ENCODE peak calls at places on chromosomes 13 and 19, in four cellular contexts. K is colonic mucosa, A is RWPE2, H is endothelial cell. B is an unnamed sample.

GRCh38 chr13:49340161-49340560 is 92.4 kb downstream of the CDADC1 start:
- DNase-seq in H (no peak), A (no peak), K (no peak), B (no peak)

GRCh38 chr13:59823495-59823894 is 340.2 kb downstream of the DIAPH3 start:
- DNase-seq in K (no peak), H (no peak), A (no peak), B (peak)

GRCh38 chr19:29812080-29812880 is 489 bp downstream of the CCNE1 start:
- DNase-seq in A (no peak), H (peak), K (peak), B (no peak)

GRCh38 chr19:10120538-10121198 is 969 bp upstream of the EIF3G start:
- DNase-seq in K (no peak), H (no peak), A (no peak), B (peak)

GRCh38 chr13:24747248-24748151 is 16.5 kb upstream of the RNF17 start:
- DNase-seq in H (peak), A (no peak), K (no peak), B (no peak)

GRCh38 chr13:41547253-41548000 is 90.1 kb downstream of the RGCC start:
- DNase-seq in A (no peak), H (no peak), K (peak), B (no peak)

GRCh38 chr19:37353968-37354367 is 16.9 kb upstream of the ZNF527 start:
- DNase-seq in K (no peak), H (no peak), A (no peak), B (no peak)

GRCh38 chr13:46179576-46180368 is 2.2 kb downstream of the LCP1 start:
- DNase-seq in K (peak), A (no peak), H (no peak), B (no peak)

GRCh38 chr19:56119585-56119978 is 1.5 kb downstream of the ZNF787 start:
- DNase-seq in A (no peak), H (no peak), K (peak), B (peak)

GRCh38 chr19:5641171-5641570 is 18.3 kb downstream of the SAFB start:
- DNase-seq in K (no peak), H (no peak), A (no peak), B (no peak)

GRCh38 chr19:12783226-12783848 is 7.9 kb upstream of the JUNB start:
- DNase-seq in A (no peak), K (no peak), H (no peak), B (no peak)

GRCh38 chr19:18737337-18737953 is 53.7 kb downstream of the COMP start:
- DNase-seq in A (no peak), K (no peak), H (no peak), B (no peak)

GRCh38 chr19:28883241-28883693 is 329.7 kb downstream of the UQCRFS1 start:
- DNase-seq in K (no peak), A (no peak), H (no peak), B (no peak)

GRCh38 chr19:42440357-42441046 is 2.2 kb downstream of the CXCL17 start:
- DNase-seq in K (peak), H (peak), A (no peak), B (peak)

GRCh38 chr13:84192125-84192524 is 309.9 kb upstream of the SLITRK1 start:
- DNase-seq in K (no peak), H (no peak), A (no peak), B (peak)

GRCh38 chr19:15378529-15379082 is 981 bp downstream of the AKAP8 start:
- DNase-seq in A (no peak), K (peak), H (peak), B (peak)

DNA sequence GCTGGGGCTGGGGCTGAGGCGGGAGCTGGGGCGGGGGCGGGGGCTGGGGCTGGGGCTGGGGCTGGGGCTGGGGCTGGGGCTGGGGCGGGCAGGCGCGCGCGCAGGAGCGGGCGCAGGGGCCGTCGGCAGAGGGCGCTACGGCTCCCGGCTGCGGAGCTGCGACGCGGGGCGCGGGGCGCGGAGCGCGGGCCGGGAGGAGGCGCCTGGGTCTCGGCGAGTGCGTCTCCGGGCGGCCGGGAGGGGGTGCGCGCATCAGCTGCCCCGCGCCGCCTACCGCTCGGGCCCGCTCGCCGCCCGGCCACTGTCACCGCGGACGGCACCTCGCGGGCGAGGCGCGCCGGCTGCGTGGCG is 416 bp upstream of the MTUS2 start:
- DNase-seq in H (peak), A (no peak), K (peak), B (no peak)
- TF ChIP-seq CTCF in H (no peak), A (peak), K (no peak), B (peak)

GRCh38 chr19:33758541-33759013 is 38.1 kb upstream of the KCTD15 start:
- DNase-seq in H (no peak), K (no peak), A (no peak), B (peak)
- TF ChIP-seq CTCF in H (no peak), K (no peak), A (no peak), B (no peak)

DNA sequence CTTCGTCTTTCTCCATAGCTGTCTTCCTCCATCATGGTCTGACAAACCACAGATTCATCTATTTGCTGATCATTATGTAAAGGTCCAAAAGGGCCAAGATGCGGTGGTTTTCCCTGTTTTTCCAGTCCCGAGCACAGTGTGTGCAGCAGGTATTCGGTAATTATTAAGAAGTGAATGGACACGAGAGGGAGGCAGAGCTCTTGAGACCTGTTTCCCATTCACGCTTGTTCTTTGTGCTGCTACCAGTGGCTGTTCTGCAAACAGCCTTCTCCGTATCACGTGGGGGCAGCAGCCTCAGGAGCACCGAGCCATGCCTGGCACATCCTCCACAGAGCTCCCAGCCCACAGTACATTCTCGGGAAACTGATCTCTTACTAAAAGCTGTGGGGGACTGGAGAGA is 50.3 kb downstream of the CCDC70 start:
- DNase-seq in K (no peak), H (no peak), A (no peak), B (no peak)
- TF ChIP-seq CTCF in K (no peak), H (no peak), A (no peak), B (no peak)

GRCh38 chr13:43085545-43085944 is 62.2 kb downstream of the DNAJC15 start:
- DNase-seq in K (no peak), A (no peak), H (no peak), B (peak)
- TF ChIP-seq CTCF in K (peak), A (peak), H (peak), B (peak)

DNA sequence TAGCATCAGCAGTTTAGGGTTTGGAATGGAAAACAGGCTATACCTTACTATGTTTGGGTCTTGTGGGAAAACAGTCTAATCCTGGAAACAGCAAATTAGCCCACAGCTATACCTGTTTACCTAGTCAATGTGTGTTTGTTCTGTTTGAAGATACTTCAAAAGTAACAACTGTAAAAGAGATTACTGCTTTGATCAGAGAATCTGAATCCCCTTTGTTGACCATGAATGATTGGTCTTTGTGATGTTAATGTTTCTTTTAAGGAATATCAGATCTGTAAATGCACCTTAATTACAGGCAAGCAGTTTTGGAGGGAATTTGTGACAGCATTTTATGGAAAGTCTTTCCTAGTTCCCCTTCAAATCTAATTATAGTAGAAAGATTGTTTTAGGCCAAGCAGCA is 20.7 kb upstream of the KLF5 start:
- DNase-seq in H (no peak), A (no peak), K (no peak), B (no peak)
- TF ChIP-seq CTCF in H (no peak), A (no peak), K (no peak), B (no peak)

GRCh38 chr13:66208589-66208988 is 1021.5 kb downstream of the PCDH9 start:
- DNase-seq in K (no peak), H (no peak), A (no peak), B (no peak)

GRCh38 chr13:66200555-66200954 is 1029.6 kb downstream of the PCDH9 start:
- DNase-seq in K (no peak), H (no peak), A (no peak), B (no peak)

GRCh38 chr13:66207610-66208009 is 1022.5 kb downstream of the PCDH9 start:
- DNase-seq in A (no peak), H (no peak), K (no peak), B (no peak)

GRCh38 chr13:66210677-66211076 is 1019.5 kb downstream of the PCDH9 start:
- DNase-seq in A (no peak), H (no peak), K (no peak), B (peak)

DNA sequence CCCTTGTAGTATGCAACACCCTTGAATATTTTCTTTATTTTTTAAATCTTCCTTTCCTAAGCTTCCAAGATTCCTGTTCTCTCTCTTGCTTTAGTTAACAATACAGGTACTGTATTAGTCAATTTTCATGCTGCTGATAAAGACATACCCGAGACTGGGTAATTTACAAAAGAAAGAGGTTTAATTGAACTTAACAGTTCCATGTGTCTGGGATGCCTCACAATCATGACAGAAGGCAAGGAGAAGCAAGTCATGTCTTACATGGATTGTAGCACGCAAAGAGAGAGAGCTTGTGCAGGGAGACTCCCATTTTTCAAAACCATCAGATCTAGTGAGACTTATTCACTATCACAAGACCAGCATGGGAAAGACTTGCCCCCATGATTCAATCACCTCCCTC is 1024.3 kb downstream of the PCDH9 start:
- DNase-seq in K (no peak), A (no peak), H (no peak), B (no peak)
- TF ChIP-seq CTCF in K (no peak), A (no peak), H (no peak), B (no peak)

GRCh38 chr13:38921081-38921480 is 69.5 kb downstream of the STOML3 start:
- DNase-seq in A (no peak), K (no peak), H (no peak), B (no peak)
- TF ChIP-seq CTCF in A (no peak), K (no peak), H (no peak), B (no peak)

GRCh38 chr19:406999-407491 is 1.9 kb downstream of the C2CD4C start:
- DNase-seq in A (peak), H (no peak), K (no peak), B (no peak)
- TF ChIP-seq CTCF in A (no peak), H (no peak), K (no peak), B (no peak)